ENCODE peak calls at places on chromosomes 12 and 14, in nine cellular contexts. One of them, this sample, is unnamed.

GRCh38 chr14:72932893-72933292 is 6.6 kb downstream of the DCAF4 start:
- DNase-seq in SK-N-DZ: no peak
- DNase-seq in NCI-H1092 treated with DMSO at 0.1 percent for 48 hours: no peak
- DNase-seq in T-helper 2 cell: no peak
- DNase-seq in psoas muscle: no peak
- DNase-seq in IMR-90: no peak
- DNase-seq in NCI-H345: no peak
- DNase-seq in foreskin keratinocyte: no peak
- DNase-seq in A549: no peak
- DNase-seq in this sample: no peak

GRCh38 chr14:34365309-34365915 is 96.6 kb downstream of the SPTSSA start:
- DNase-seq in SK-N-DZ: no peak
- DNase-seq in NCI-H1092 treated with DMSO at 0.1 percent for 48 hours: peak
- DNase-seq in T-helper 2 cell: no peak
- DNase-seq in psoas muscle: no peak
- DNase-seq in IMR-90: peak
- DNase-seq in NCI-H345: no peak
- DNase-seq in foreskin keratinocyte: no peak
- DNase-seq in A549: peak
- DNase-seq in this sample: peak

GRCh38 chr12:132428872-132429121 is 61.2 kb upstream of the FBRSL1 start:
- DNase-seq in SK-N-DZ: no peak
- DNase-seq in NCI-H1092 treated with DMSO at 0.1 percent for 48 hours: peak
- DNase-seq in T-helper 2 cell: no peak
- DNase-seq in psoas muscle: no peak
- DNase-seq in IMR-90: no peak
- DNase-seq in NCI-H345: peak
- DNase-seq in foreskin keratinocyte: peak
- DNase-seq in A549: no peak
- DNase-seq in this sample: peak

GRCh38 chr12:58177366-58177765 is 236.0 kb downstream of the ATP23 start:
- DNase-seq in SK-N-DZ: no peak
- DNase-seq in NCI-H1092 treated with DMSO at 0.1 percent for 48 hours: no peak
- DNase-seq in T-helper 2 cell: no peak
- DNase-seq in psoas muscle: no peak
- DNase-seq in IMR-90: no peak
- DNase-seq in NCI-H345: no peak
- DNase-seq in foreskin keratinocyte: no peak
- DNase-seq in A549: no peak
- DNase-seq in this sample: no peak

GRCh38 chr12:2384029-2384386 is 331.2 kb downstream of the CACNA1C start:
- DNase-seq in SK-N-DZ: no peak
- DNase-seq in NCI-H1092 treated with DMSO at 0.1 percent for 48 hours: no peak
- DNase-seq in T-helper 2 cell: no peak
- DNase-seq in psoas muscle: no peak
- DNase-seq in IMR-90: peak
- DNase-seq in NCI-H345: no peak
- DNase-seq in foreskin keratinocyte: no peak
- DNase-seq in A549: no peak
- DNase-seq in this sample: no peak

GRCh38 chr12:84642201-84642600 is 270.4 kb downstream of the SLC6A15 start:
- DNase-seq in SK-N-DZ: no peak
- DNase-seq in NCI-H1092 treated with DMSO at 0.1 percent for 48 hours: peak
- DNase-seq in T-helper 2 cell: no peak
- DNase-seq in psoas muscle: no peak
- DNase-seq in IMR-90: peak
- DNase-seq in NCI-H345: no peak
- DNase-seq in foreskin keratinocyte: no peak
- DNase-seq in A549: no peak
- DNase-seq in this sample: no peak

GRCh38 chr12:105522166-105522825 is 191.8 kb downstream of the C12orf75 start:
- DNase-seq in SK-N-DZ: no peak
- DNase-seq in NCI-H1092 treated with DMSO at 0.1 percent for 48 hours: no peak
- DNase-seq in T-helper 2 cell: no peak
- DNase-seq in psoas muscle: no peak
- DNase-seq in IMR-90: peak
- DNase-seq in NCI-H345: no peak
- DNase-seq in foreskin keratinocyte: peak
- DNase-seq in A549: peak
- DNase-seq in this sample: no peak

GRCh38 chr14:59882957-59883356 is 12.4 kb upstream of the RTN1 start:
- DNase-seq in SK-N-DZ: no peak
- DNase-seq in NCI-H1092 treated with DMSO at 0.1 percent for 48 hours: no peak
- DNase-seq in T-helper 2 cell: no peak
- DNase-seq in psoas muscle: no peak
- DNase-seq in IMR-90: no peak
- DNase-seq in NCI-H345: no peak
- DNase-seq in foreskin keratinocyte: no peak
- DNase-seq in A549: no peak
- DNase-seq in this sample: no peak

GRCh38 chr12:121505513-121505912 is 75.3 kb downstream of the KDM2B start:
- DNase-seq in SK-N-DZ: no peak
- DNase-seq in NCI-H1092 treated with DMSO at 0.1 percent for 48 hours: no peak
- DNase-seq in T-helper 2 cell: no peak
- DNase-seq in psoas muscle: no peak
- DNase-seq in IMR-90: peak
- DNase-seq in NCI-H345: no peak
- DNase-seq in foreskin keratinocyte: no peak
- DNase-seq in A549: no peak
- DNase-seq in this sample: no peak

GRCh38 chr14:22822619-22823551 is 6.8 kb upstream of the MRPL52 start:
- DNase-seq in SK-N-DZ: no peak
- DNase-seq in NCI-H1092 treated with DMSO at 0.1 percent for 48 hours: peak
- DNase-seq in T-helper 2 cell: peak
- DNase-seq in psoas muscle: peak
- DNase-seq in IMR-90: peak
- DNase-seq in NCI-H345: no peak
- DNase-seq in foreskin keratinocyte: peak
- DNase-seq in A549: peak
- DNase-seq in this sample: peak

GRCh38 chr12:91567100-91567485 is 384.5 kb upstream of the DCN start:
- DNase-seq in SK-N-DZ: no peak
- DNase-seq in NCI-H1092 treated with DMSO at 0.1 percent for 48 hours: no peak
- DNase-seq in T-helper 2 cell: no peak
- DNase-seq in psoas muscle: no peak
- DNase-seq in IMR-90: no peak
- DNase-seq in NCI-H345: no peak
- DNase-seq in foreskin keratinocyte: peak
- DNase-seq in A549: no peak
- DNase-seq in this sample: no peak

GRCh38 chr12:64656429-64656828 is 46.1 kb downstream of the RASSF3 start:
- DNase-seq in SK-N-DZ: no peak
- DNase-seq in NCI-H1092 treated with DMSO at 0.1 percent for 48 hours: no peak
- DNase-seq in T-helper 2 cell: no peak
- DNase-seq in psoas muscle: no peak
- DNase-seq in IMR-90: no peak
- DNase-seq in NCI-H345: no peak
- DNase-seq in foreskin keratinocyte: no peak
- DNase-seq in A549: no peak
- DNase-seq in this sample: no peak

GRCh38 chr12:1591029-1591428 is 3.4 kb downstream of the FBXL14 start:
- DNase-seq in SK-N-DZ: no peak
- DNase-seq in NCI-H1092 treated with DMSO at 0.1 percent for 48 hours: no peak
- DNase-seq in T-helper 2 cell: no peak
- DNase-seq in psoas muscle: no peak
- DNase-seq in IMR-90: no peak
- DNase-seq in NCI-H345: peak
- DNase-seq in foreskin keratinocyte: peak
- DNase-seq in A549: peak
- DNase-seq in this sample: no peak

GRCh38 chr12:90543393-90543792 is 411.6 kb downstream of the CCER1 start:
- DNase-seq in SK-N-DZ: no peak
- DNase-seq in NCI-H1092 treated with DMSO at 0.1 percent for 48 hours: no peak
- DNase-seq in T-helper 2 cell: no peak
- DNase-seq in psoas muscle: no peak
- DNase-seq in IMR-90: peak
- DNase-seq in NCI-H345: no peak
- DNase-seq in foreskin keratinocyte: no peak
- DNase-seq in A549: no peak
- DNase-seq in this sample: no peak

GRCh38 chr14:53943751-53944083 is 12.9 kb downstream of the BMP4 start:
- DNase-seq in SK-N-DZ: no peak
- DNase-seq in NCI-H1092 treated with DMSO at 0.1 percent for 48 hours: no peak
- DNase-seq in T-helper 2 cell: no peak
- DNase-seq in psoas muscle: no peak
- DNase-seq in IMR-90: no peak
- DNase-seq in NCI-H345: no peak
- DNase-seq in foreskin keratinocyte: peak
- DNase-seq in A549: no peak
- DNase-seq in this sample: peak

GRCh38 chr12:121131941-121132341 is 735 bp upstream of the P2RX7 start:
- DNase-seq in SK-N-DZ: no peak
- DNase-seq in NCI-H1092 treated with DMSO at 0.1 percent for 48 hours: no peak
- DNase-seq in T-helper 2 cell: no peak
- DNase-seq in psoas muscle: no peak
- DNase-seq in IMR-90: no peak
- DNase-seq in NCI-H345: no peak
- DNase-seq in foreskin keratinocyte: no peak
- DNase-seq in A549: no peak
- DNase-seq in this sample: no peak

GRCh38 chr12:100576311-100577036 is 3.0 kb downstream of the GAS2L3 start:
- DNase-seq in SK-N-DZ: no peak
- DNase-seq in NCI-H1092 treated with DMSO at 0.1 percent for 48 hours: no peak
- DNase-seq in T-helper 2 cell: no peak
- DNase-seq in psoas muscle: no peak
- DNase-seq in IMR-90: peak
- DNase-seq in NCI-H345: no peak
- DNase-seq in foreskin keratinocyte: peak
- DNase-seq in A549: peak
- DNase-seq in this sample: no peak